ENCODE peak calls at places on chromosome 4, in ten cellular contexts. G, D, M, C, E, S, J, T, V and Q are unnamed samples.

GRCh38 chr4:78938868-78939666 is at the start of gene PAQR3:
- DNase-seq in G (peak; percentile 80), D (peak; percentile 87), M (peak; percentile 79), C (peak; percentile 84), E (peak; percentile 76), S (peak; percentile 93), J (peak; percentile 76), T (peak; percentile 83), V (peak; percentile 85), Q (peak; percentile 88)

GRCh38 chr4:5808081-5808741 is 84.7 kb downstream of the CRMP1 start:
- DNase-seq in G (no peak), D (no peak), M (no peak), C (no peak), E (no peak), S (no peak), J (peak; percentile 34), T (peak; percentile 61), V (no peak), Q (no peak)

GRCh38 chr4:94177822-94178221 is 29.8 kb upstream of the SMARCAD1 start:
- DNase-seq in G (no peak), D (no peak), M (no peak), C (no peak), E (no peak), S (no peak), J (no peak), T (peak; percentile 1), V (no peak), Q (no peak)

GRCh38 chr4:972651-973424 is 531 bp downstream of the DGKQ start:
- DNase-seq in G (no peak), D (no peak), M (no peak), C (peak; percentile 47), E (no peak), S (peak; percentile 83), J (peak; percentile 5), T (peak; percentile 41), V (peak; percentile 68), Q (peak; percentile 65)

GRCh38 chr4:109389367-109390118 is 44.1 kb upstream of the SEC24B start:
- DNase-seq in G (no peak), D (no peak), M (no peak), C (peak; percentile 38), E (no peak), S (no peak), J (peak; percentile 6), T (no peak), V (no peak), Q (no peak)

GRCh38 chr4:3046149-3046548 is 28.2 kb downstream of the HTT-AS start:
- DNase-seq in G (no peak), D (no peak), M (no peak), C (no peak), E (no peak), S (no peak), J (no peak), T (no peak), V (no peak), Q (no peak)

GRCh38 chr4:6017800-6018199 is 431 bp downstream of the C4orf50 start:
- DNase-seq in G (no peak), D (no peak), M (no peak), C (no peak), E (no peak), S (no peak), J (no peak), T (no peak), V (no peak), Q (no peak)

GRCh38 chr4:155972098-155972497 is 18.4 kb upstream of the CTSO start:
- DNase-seq in G (peak; percentile 14), D (no peak), M (no peak), C (no peak), E (no peak), S (no peak), J (peak; percentile 25), T (peak; percentile 45), V (peak; percentile 7), Q (no peak)

GRCh38 chr4:168610911-168611530 is 114.2 kb downstream of the PALLD start:
- DNase-seq in G (no peak), D (no peak), M (no peak), C (no peak), E (no peak), S (no peak), J (no peak), T (peak; percentile 54), V (no peak), Q (no peak)

GRCh38 chr4:53804719-53805118 is 213.4 kb upstream of the LNX1 start:
- DNase-seq in G (no peak), D (no peak), M (no peak), C (peak; percentile 70), E (no peak), S (peak; percentile 56), J (no peak), T (peak; percentile 40), V (peak; percentile 59), Q (no peak)

GRCh38 chr4:159283697-159284492 is 181.0 kb downstream of the RAPGEF2 start:
- DNase-seq in G (no peak), D (no peak), M (no peak), C (no peak), E (no peak), S (no peak), J (peak; percentile 92), T (peak; percentile 95), V (no peak), Q (no peak)

GRCh38 chr4:39410415-39410814 is 3.7 kb downstream of the KLB start:
- DNase-seq in G (no peak), D (peak; percentile 2), M (no peak), C (no peak), E (no peak), S (no peak), J (peak; percentile 2), T (peak; percentile 16), V (no peak), Q (peak; percentile 4)

GRCh38 chr4:71980976-71981375 is 50.8 kb upstream of the NPFFR2 start:
- DNase-seq in G (no peak), D (no peak), M (no peak), C (no peak), E (no peak), S (no peak), J (no peak), T (no peak), V (no peak), Q (no peak)

GRCh38 chr4:125187221-125187620 is 127.5 kb upstream of the FAT4 start:
- DNase-seq in G (no peak), D (no peak), M (no peak), C (no peak), E (no peak), S (no peak), J (peak; percentile 84), T (peak; percentile 75), V (no peak), Q (no peak)

GRCh38 chr4:69830529-69831269 is 29.2 kb downstream of the SULT1E1 start:
- DNase-seq in G (no peak), D (no peak), M (no peak), C (peak; percentile 37), E (no peak), S (no peak), J (peak; percentile 1), T (no peak), V (peak; percentile 21), Q (no peak)

GRCh38 chr4:81627617-81628016 is 155.9 kb upstream of the RASGEF1B start:
- DNase-seq in G (no peak), D (no peak), M (no peak), C (no peak), E (no peak), S (no peak), J (no peak), T (no peak), V (no peak), Q (no peak)

GRCh38 chr4:84389406-84389805 is 109.7 kb downstream of the NKX6-1 start:
- DNase-seq in G (no peak), D (no peak), M (no peak), C (no peak), E (no peak), S (no peak), J (peak; percentile 50), T (peak; percentile 3), V (no peak), Q (no peak)

GRCh38 chr4:105196523-105197145 is 50.0 kb downstream of the TET2 start:
- DNase-seq in G (no peak), D (no peak), M (no peak), C (no peak), E (no peak), S (no peak), J (no peak), T (peak; percentile 34), V (no peak), Q (no peak)

GRCh38 chr4:48190839-48191238 is 56.8 kb upstream of the TXK start:
- DNase-seq in G (no peak), D (no peak), M (no peak), C (no peak), E (no peak), S (no peak), J (no peak), T (no peak), V (no peak), Q (no peak)

GRCh38 chr4:175457956-175458355 is 354.1 kb downstream of the GPM6A start:
- DNase-seq in G (no peak), D (no peak), M (no peak), C (no peak), E (no peak), S (no peak), J (no peak), T (no peak), V (no peak), Q (no peak)

GRCh38 chr4:142452132-142452855 is 393.8 kb downstream of the INPP4B start:
- DNase-seq in G (no peak), D (no peak), M (no peak), C (no peak), E (no peak), S (no peak), J (peak; percentile 65), T (peak; percentile 73), V (no peak), Q (no peak)

GRCh38 chr4:67344594-67345380 is 200.5 kb downstream of the CENPC start:
- DNase-seq in G (no peak), D (no peak), M (no peak), C (no peak), E (no peak), S (no peak), J (no peak), T (no peak), V (no peak), Q (no peak)

GRCh38 chr4:109912706-109913621 is at the start of gene EGF:
- DNase-seq in G (no peak), D (peak; percentile 2), M (no peak), C (no peak), E (peak; percentile 18), S (no peak), J (peak; percentile 26), T (peak; percentile 78), V (no peak), Q (no peak)

GRCh38 chr4:25874641-25875040 is 11.9 kb upstream of the SEL1L3 start:
- DNase-seq in G (no peak), D (no peak), M (no peak), C (no peak), E (no peak), S (no peak), J (no peak), T (no peak), V (no peak), Q (no peak)

GRCh38 chr4:21802406-21802805 is 146.2 kb downstream of the KCNIP4 start:
- DNase-seq in G (no peak), D (no peak), M (no peak), C (no peak), E (no peak), S (no peak), J (peak; percentile 62), T (peak; percentile 84), V (no peak), Q (no peak)

GRCh38 chr4:125254111-125254510 is 60.6 kb upstream of the FAT4 start:
- DNase-seq in G (no peak), D (no peak), M (no peak), C (no peak), E (no peak), S (no peak), J (peak; percentile 13), T (peak; percentile 51), V (no peak), Q (no peak)

GRCh38 chr4:4541040-4541631 is 712 bp downstream of the STX18 start:
- DNase-seq in G (no peak), D (no peak), M (no peak), C (peak; percentile 34), E (no peak), S (no peak), J (peak; percentile 65), T (peak; percentile 63), V (peak; percentile 68), Q (peak; percentile 52)

GRCh38 chr4:30605616-30606015 is 114.6 kb upstream of the PCDH7 start:
- DNase-seq in G (no peak), D (no peak), M (no peak), C (no peak), E (no peak), S (no peak), J (no peak), T (no peak), V (no peak), Q (no peak)